ENCODE peak calls at places on chromosomes 3 and 15, in seven cellular contexts. S is H1, V is fibroblast of villous mesenchyme, O is Panc1, K is bronchial epithelial cell, X is heart left ventricle, Z is WERI-Rb-1. A is an unnamed sample.

GRCh38 chr3:87148020-87148419 is 79.1 kb upstream of the CHMP2B start:
- DNase-seq in S (no peak), V (no peak), O (no peak), K (no peak), X (no peak), Z (no peak), A (no peak)

GRCh38 chr3:119635719-119636118 is 24.7 kb downstream of the POPDC2 start:
- DNase-seq in S (no peak), V (no peak), O (no peak), K (no peak), X (no peak), Z (no peak), A (no peak)

GRCh38 chr15:32732574-32733157 is 14.9 kb downstream of the GREM1 start:
- DNase-seq in S (no peak), V (no peak), O (no peak), K (no peak), X (no peak), Z (no peak), A (no peak)

GRCh38 chr3:155753038-155753647 is 8.3 kb upstream of the PLCH1 start:
- DNase-seq in S (no peak), V (peak), O (no peak), K (peak), X (no peak), Z (no peak), A (peak)

GRCh38 chr3:150303776-150304175 is 104.3 kb upstream of the TSC22D2 start:
- DNase-seq in S (no peak), V (no peak), O (no peak), K (peak), X (no peak), Z (peak), A (no peak)

GRCh38 chr3:120198305-120198878 is 86.6 kb downstream of the GPR156 start:
- DNase-seq in S (no peak), V (peak), O (no peak), K (peak), X (no peak), Z (no peak), A (peak)

GRCh38 chr3:10280177-10280529 is 12.6 kb downstream of the GHRL start:
- DNase-seq in S (no peak), V (no peak), O (no peak), K (peak), X (no peak), Z (no peak), A (no peak)

GRCh38 chr3:125035217-125035616 is 20.6 kb downstream of the HEG1 start:
- DNase-seq in S (no peak), V (no peak), O (no peak), K (no peak), X (no peak), Z (no peak), A (no peak)

GRCh38 chr3:51141573-51141972 is 243.5 kb upstream of the MANF start:
- DNase-seq in S (no peak), V (no peak), O (no peak), K (no peak), X (no peak), Z (no peak), A (no peak)

GRCh38 chr3:197600796-197601565 is 45.2 kb upstream of the BDH1 start:
- DNase-seq in S (no peak), V (no peak), O (no peak), K (peak), X (no peak), Z (no peak), A (peak)

GRCh38 chr3:186953011-186953487 is 22.7 kb downstream of the ST6GAL1 start:
- DNase-seq in S (no peak), V (peak), O (no peak), K (peak), X (no peak), Z (no peak), A (peak)

GRCh38 chr3:160754371-160754854 is 1.6 kb upstream of the PPM1L start:
- DNase-seq in S (no peak), V (peak), O (no peak), K (peak), X (peak), Z (peak), A (peak)

GRCh38 chr3:179463299-179463698 is 12.0 kb upstream of the GNB4 start:
- DNase-seq in S (no peak), V (peak), O (no peak), K (no peak), X (no peak), Z (no peak), A (peak)

GRCh38 chr3:71397046-71397445 is 186.5 kb downstream of the FOXP1 start:
- DNase-seq in S (no peak), V (peak), O (peak), K (peak), X (no peak), Z (no peak), A (peak)
- TF ChIP-seq CTCF in S (no peak), V (peak), O (peak), K (peak), X (peak), Z (peak), A (peak)

GRCh38 chr3:135967867-135968266 is 2.3 kb downstream of the PPP2R3A start:
- DNase-seq in S (no peak), V (no peak), O (no peak), K (no peak), X (no peak), Z (no peak), A (no peak)
- H3K4me3 ChIP-seq in S (no peak), V (no peak), O (no peak), K (no peak), X (no peak), Z (no peak), A (no peak)

GRCh38 chr3:78029775-78030174 is 989.9 kb downstream of the ROBO2 start:
- DNase-seq in S (peak), V (no peak), O (no peak), K (no peak), X (no peak), Z (no peak), A (no peak)
- TF ChIP-seq CTCF in S (peak), V (peak), O (no peak), K (no peak), X (no peak), Z (no peak), A (no peak)

GRCh38 chr3:122260206-122260605 is 64.8 kb upstream of the CSTA start:
- DNase-seq in S (no peak), V (no peak), O (no peak), K (peak), X (no peak), Z (no peak), A (no peak)

GRCh38 chr3:122255757-122256439 is 69.2 kb upstream of the CSTA start:
- DNase-seq in S (no peak), V (peak), O (no peak), K (no peak), X (no peak), Z (no peak), A (no peak)

GRCh38 chr3:122257951-122258350 is 67.1 kb upstream of the CSTA start:
- DNase-seq in S (no peak), V (no peak), O (no peak), K (no peak), X (no peak), Z (no peak), A (no peak)

GRCh38 chr3:122263058-122263457 is 62.0 kb upstream of the CSTA start:
- DNase-seq in S (peak), V (no peak), O (no peak), K (no peak), X (no peak), Z (no peak), A (no peak)

GRCh38 chr3:122258757-122259371 is 66.2 kb upstream of the CSTA start:
- DNase-seq in S (peak), V (peak), O (peak), K (peak), X (peak), Z (peak), A (peak)
- H3K4me3 ChIP-seq in S (no peak), V (no peak), O (no peak), K (no peak), X (no peak), Z (no peak), A (no peak)

GRCh38 chr3:46293035-46293724 is 50.9 kb downstream of the CCR3 start:
- DNase-seq in S (no peak), V (no peak), O (no peak), K (no peak), X (no peak), Z (no peak), A (no peak)
- TF ChIP-seq CTCF in S (no peak), V (no peak), O (no peak), K (no peak), X (no peak), Z (no peak), A (no peak)

GRCh38 chr15:52680756-52681155 is 1.6 kb upstream of the ATOSA start:
- DNase-seq in S (no peak), V (no peak), O (no peak), K (no peak), X (no peak), Z (no peak), A (no peak)

GRCh38 chr15:52682200-52682599 is 3.0 kb upstream of the ATOSA start:
- DNase-seq in S (no peak), V (no peak), O (no peak), K (peak), X (no peak), Z (no peak), A (no peak)

GRCh38 chr15:52683585-52683984 is 4.4 kb upstream of the ATOSA start:
- DNase-seq in S (no peak), V (peak), O (no peak), K (no peak), X (no peak), Z (no peak), A (no peak)

GRCh38 chr15:52681441-52681840 is 2.3 kb upstream of the ATOSA start:
- DNase-seq in S (no peak), V (no peak), O (no peak), K (no peak), X (no peak), Z (no peak), A (no peak)

DNA sequence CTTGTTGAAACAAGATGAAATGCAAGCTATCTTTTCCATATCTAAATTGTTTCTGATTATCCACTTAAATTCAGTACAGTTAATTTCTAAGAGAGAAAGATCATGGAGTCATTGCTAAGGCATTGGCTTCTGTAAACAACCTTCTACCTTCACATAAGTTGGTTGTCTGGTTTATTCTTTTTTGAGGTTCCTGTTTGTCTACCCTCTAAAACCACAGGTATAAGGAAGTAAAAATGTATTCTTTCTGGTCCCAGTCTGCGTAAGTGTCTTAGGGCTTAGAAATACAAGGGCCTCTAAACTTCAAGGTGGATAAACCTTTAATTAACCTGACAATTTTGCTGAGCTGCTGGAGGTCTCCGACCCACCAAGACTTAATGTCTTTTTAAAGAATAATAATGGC is 3.6 kb upstream of the ATOSA start:
- DNase-seq in S (no peak), V (no peak), O (no peak), K (no peak), X (no peak), Z (no peak), A (no peak)
- H3K4me3 ChIP-seq in S (no peak), V (no peak), O (no peak), K (no peak), X (no peak), Z (no peak), A (no peak)

DNA sequence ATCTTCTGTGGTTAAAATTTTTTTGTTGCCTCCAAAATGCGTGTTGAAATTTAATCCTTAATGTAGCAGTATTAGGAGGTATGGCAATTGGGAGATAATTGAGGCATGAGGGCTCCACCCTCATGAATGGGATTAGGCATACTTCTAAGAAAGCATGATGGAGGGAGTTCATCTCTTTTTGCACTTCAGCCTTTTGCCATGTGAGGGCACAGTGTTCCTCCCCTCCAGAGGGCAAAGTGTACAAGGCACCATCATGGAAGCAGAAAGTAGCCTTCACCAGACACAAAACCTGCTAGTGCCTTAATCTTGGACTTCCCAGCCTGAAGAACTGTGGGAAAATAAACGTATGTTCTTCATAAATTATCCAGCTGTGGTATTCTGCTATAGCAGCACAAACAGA is 429.5 kb downstream of the ZIC1 start:
- DNase-seq in S (no peak), V (no peak), O (no peak), K (no peak), X (no peak), Z (peak), A (peak)
- TF ChIP-seq CTCF in S (no peak), V (no peak), O (peak), K (no peak), X (no peak), Z (peak), A (peak)

GRCh38 chr15:51580982-51581381 is 41.6 kb downstream of the DMXL2 start:
- DNase-seq in S (no peak), V (peak), O (no peak), K (no peak), X (no peak), Z (no peak), A (peak)
- H3K4me3 ChIP-seq in S (no peak), V (no peak), O (no peak), K (no peak), X (no peak), Z (no peak), A (no peak)

DNA sequence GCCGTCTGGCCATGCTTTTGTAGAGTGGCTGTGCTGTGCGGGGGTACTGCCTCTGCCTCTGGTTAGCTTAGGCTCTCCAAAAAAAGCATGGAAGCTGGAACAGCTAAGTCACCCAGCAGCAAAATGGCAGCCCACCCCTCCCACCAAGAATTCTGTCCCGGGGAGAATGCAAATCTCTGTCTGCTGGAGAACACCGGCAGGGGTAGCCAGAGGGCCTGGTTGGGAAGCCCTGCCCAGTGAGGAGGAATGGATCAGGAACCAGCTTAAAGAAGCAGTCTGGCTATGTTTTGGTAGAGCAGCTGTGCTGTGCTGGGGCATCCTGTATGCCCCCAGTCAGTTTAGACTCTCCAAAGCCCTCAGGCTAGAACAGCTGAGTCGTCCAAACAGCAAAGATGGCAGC is 56.2 kb upstream of the PTPRG start:
- DNase-seq in S (no peak), V (no peak), O (no peak), K (no peak), X (no peak), Z (no peak), A (no peak)
- TF ChIP-seq CTCF in S (no peak), V (no peak), O (no peak), K (no peak), X (no peak), Z (no peak), A (peak)

A was measured in choroid plexus epithelial cell.